ENCODE peak calls at places on chromosomes 5 and 9, in ten cellular contexts. One of them, this sample, is unnamed.

GRCh38 chr5:63131618-63132285 is 553.1 kb downstream of the LRRC70 start:
- DNase-seq in astrocyte of the spinal cord: peak
- DNase-seq in fibroblast of the aortic adventitia: peak
- DNase-seq in CD8-positive, alpha-beta T cell: no peak
- DNase-seq in lung: no peak
- DNase-seq in tibial artery: no peak
- DNase-seq in right atrium auricular region: no peak
- DNase-seq in glutamatergic neuron: no peak
- DNase-seq in gastrocnemius medialis: no peak
- DNase-seq in AG10803: peak
- DNase-seq in this sample: no peak

GRCh38 chr5:103499236-103499635 is 63.4 kb downstream of the NUDT12 start:
- DNase-seq in astrocyte of the spinal cord: no peak
- DNase-seq in fibroblast of the aortic adventitia: no peak
- DNase-seq in CD8-positive, alpha-beta T cell: no peak
- DNase-seq in lung: no peak
- DNase-seq in tibial artery: no peak
- DNase-seq in right atrium auricular region: no peak
- DNase-seq in glutamatergic neuron: no peak
- DNase-seq in gastrocnemius medialis: no peak
- DNase-seq in AG10803: no peak
- DNase-seq in this sample: no peak

GRCh38 chr9:21711504-21711903 is 90.9 kb upstream of the MTAP start:
- DNase-seq in astrocyte of the spinal cord: no peak
- DNase-seq in fibroblast of the aortic adventitia: no peak
- DNase-seq in CD8-positive, alpha-beta T cell: no peak
- DNase-seq in lung: no peak
- DNase-seq in tibial artery: no peak
- DNase-seq in right atrium auricular region: no peak
- DNase-seq in glutamatergic neuron: no peak
- DNase-seq in gastrocnemius medialis: no peak
- DNase-seq in AG10803: peak
- DNase-seq in this sample: no peak

GRCh38 chr9:133584559-133585476 is 24.4 kb downstream of the FAM163B start:
- DNase-seq in astrocyte of the spinal cord: no peak
- DNase-seq in fibroblast of the aortic adventitia: peak
- DNase-seq in CD8-positive, alpha-beta T cell: no peak
- DNase-seq in lung: no peak
- DNase-seq in tibial artery: no peak
- DNase-seq in right atrium auricular region: no peak
- DNase-seq in glutamatergic neuron: peak
- DNase-seq in gastrocnemius medialis: no peak
- DNase-seq in AG10803: no peak
- DNase-seq in this sample: no peak

GRCh38 chr5:80068775-80069174 is 33.6 kb downstream of the THBS4 start:
- DNase-seq in astrocyte of the spinal cord: no peak
- DNase-seq in fibroblast of the aortic adventitia: no peak
- DNase-seq in CD8-positive, alpha-beta T cell: no peak
- DNase-seq in lung: no peak
- DNase-seq in tibial artery: no peak
- DNase-seq in right atrium auricular region: peak
- DNase-seq in glutamatergic neuron: no peak
- DNase-seq in gastrocnemius medialis: no peak
- DNase-seq in AG10803: no peak
- DNase-seq in this sample: peak

GRCh38 chr5:176501333-176501732 is 35.9 kb downstream of the RNF44 start:
- DNase-seq in astrocyte of the spinal cord: peak
- DNase-seq in fibroblast of the aortic adventitia: peak
- DNase-seq in CD8-positive, alpha-beta T cell: no peak
- DNase-seq in lung: no peak
- DNase-seq in tibial artery: no peak
- DNase-seq in right atrium auricular region: no peak
- DNase-seq in glutamatergic neuron: no peak
- DNase-seq in gastrocnemius medialis: no peak
- DNase-seq in AG10803: peak
- DNase-seq in this sample: no peak

GRCh38 chr5:43396762-43397304 is 15.4 kb downstream of the CCL28 start:
- DNase-seq in astrocyte of the spinal cord: peak
- DNase-seq in fibroblast of the aortic adventitia: peak
- DNase-seq in CD8-positive, alpha-beta T cell: peak
- DNase-seq in lung: peak
- DNase-seq in tibial artery: peak
- DNase-seq in right atrium auricular region: peak
- DNase-seq in glutamatergic neuron: peak
- DNase-seq in gastrocnemius medialis: no peak
- DNase-seq in AG10803: peak
- DNase-seq in this sample: no peak

GRCh38 chr9:98607152-98607551 is 101.6 kb downstream of the GABBR2 start:
- DNase-seq in astrocyte of the spinal cord: no peak
- DNase-seq in fibroblast of the aortic adventitia: peak
- DNase-seq in CD8-positive, alpha-beta T cell: no peak
- DNase-seq in lung: no peak
- DNase-seq in tibial artery: no peak
- DNase-seq in right atrium auricular region: no peak
- DNase-seq in glutamatergic neuron: no peak
- DNase-seq in gastrocnemius medialis: no peak
- DNase-seq in AG10803: peak
- DNase-seq in this sample: no peak

GRCh38 chr5:16411235-16411634 is 54.4 kb downstream of the ZNF622 start:
- DNase-seq in astrocyte of the spinal cord: no peak
- DNase-seq in fibroblast of the aortic adventitia: peak
- DNase-seq in CD8-positive, alpha-beta T cell: no peak
- DNase-seq in lung: no peak
- DNase-seq in tibial artery: no peak
- DNase-seq in right atrium auricular region: no peak
- DNase-seq in glutamatergic neuron: no peak
- DNase-seq in gastrocnemius medialis: no peak
- DNase-seq in AG10803: peak
- DNase-seq in this sample: no peak

GRCh38 chr9:117704024-117704575 is at the start of gene TLR4:
- DNase-seq in astrocyte of the spinal cord: peak
- DNase-seq in fibroblast of the aortic adventitia: peak
- DNase-seq in CD8-positive, alpha-beta T cell: no peak
- DNase-seq in lung: peak
- DNase-seq in tibial artery: peak
- DNase-seq in right atrium auricular region: peak
- DNase-seq in glutamatergic neuron: no peak
- DNase-seq in gastrocnemius medialis: peak
- DNase-seq in AG10803: peak
- DNase-seq in this sample: no peak

GRCh38 chr5:142592365-142592764 is 93.5 kb downstream of the FGF1 start:
- DNase-seq in astrocyte of the spinal cord: no peak
- DNase-seq in fibroblast of the aortic adventitia: no peak
- DNase-seq in CD8-positive, alpha-beta T cell: no peak
- DNase-seq in lung: no peak
- DNase-seq in tibial artery: no peak
- DNase-seq in right atrium auricular region: no peak
- DNase-seq in glutamatergic neuron: no peak
- DNase-seq in gastrocnemius medialis: no peak
- DNase-seq in AG10803: no peak
- DNase-seq in this sample: no peak

GRCh38 chr9:37364751-37365360 is 57.6 kb upstream of the GRHPR start:
- DNase-seq in astrocyte of the spinal cord: no peak
- DNase-seq in fibroblast of the aortic adventitia: no peak
- DNase-seq in CD8-positive, alpha-beta T cell: no peak
- DNase-seq in lung: no peak
- DNase-seq in tibial artery: no peak
- DNase-seq in right atrium auricular region: no peak
- DNase-seq in glutamatergic neuron: no peak
- DNase-seq in gastrocnemius medialis: no peak
- DNase-seq in AG10803: no peak
- DNase-seq in this sample: peak
- TF ChIP-seq CTCF in astrocyte of the spinal cord: peak
- TF ChIP-seq CTCF in fibroblast of the aortic adventitia: no peak
- TF ChIP-seq CTCF in CD8-positive, alpha-beta T cell: no peak
- TF ChIP-seq CTCF in lung: no peak
- TF ChIP-seq CTCF in tibial artery: no peak
- TF ChIP-seq CTCF in right atrium auricular region: no peak
- TF ChIP-seq CTCF in glutamatergic neuron: no peak
- TF ChIP-seq CTCF in gastrocnemius medialis: no peak
- TF ChIP-seq CTCF in AG10803: peak
- TF ChIP-seq CTCF in this sample: no peak

GRCh38 chr5:113336975-113337374 is 97.8 kb downstream of the TSSK1B start:
- DNase-seq in astrocyte of the spinal cord: peak
- DNase-seq in fibroblast of the aortic adventitia: peak
- DNase-seq in CD8-positive, alpha-beta T cell: no peak
- DNase-seq in lung: no peak
- DNase-seq in tibial artery: no peak
- DNase-seq in right atrium auricular region: peak
- DNase-seq in glutamatergic neuron: peak
- DNase-seq in gastrocnemius medialis: no peak
- DNase-seq in AG10803: peak
- DNase-seq in this sample: no peak
- TF ChIP-seq CTCF in astrocyte of the spinal cord: peak
- TF ChIP-seq CTCF in fibroblast of the aortic adventitia: peak
- TF ChIP-seq CTCF in CD8-positive, alpha-beta T cell: no peak
- TF ChIP-seq CTCF in lung: no peak
- TF ChIP-seq CTCF in tibial artery: peak
- TF ChIP-seq CTCF in right atrium auricular region: peak
- TF ChIP-seq CTCF in glutamatergic neuron: no peak
- TF ChIP-seq CTCF in gastrocnemius medialis: no peak
- TF ChIP-seq CTCF in AG10803: peak
- TF ChIP-seq CTCF in this sample: peak

DNA sequence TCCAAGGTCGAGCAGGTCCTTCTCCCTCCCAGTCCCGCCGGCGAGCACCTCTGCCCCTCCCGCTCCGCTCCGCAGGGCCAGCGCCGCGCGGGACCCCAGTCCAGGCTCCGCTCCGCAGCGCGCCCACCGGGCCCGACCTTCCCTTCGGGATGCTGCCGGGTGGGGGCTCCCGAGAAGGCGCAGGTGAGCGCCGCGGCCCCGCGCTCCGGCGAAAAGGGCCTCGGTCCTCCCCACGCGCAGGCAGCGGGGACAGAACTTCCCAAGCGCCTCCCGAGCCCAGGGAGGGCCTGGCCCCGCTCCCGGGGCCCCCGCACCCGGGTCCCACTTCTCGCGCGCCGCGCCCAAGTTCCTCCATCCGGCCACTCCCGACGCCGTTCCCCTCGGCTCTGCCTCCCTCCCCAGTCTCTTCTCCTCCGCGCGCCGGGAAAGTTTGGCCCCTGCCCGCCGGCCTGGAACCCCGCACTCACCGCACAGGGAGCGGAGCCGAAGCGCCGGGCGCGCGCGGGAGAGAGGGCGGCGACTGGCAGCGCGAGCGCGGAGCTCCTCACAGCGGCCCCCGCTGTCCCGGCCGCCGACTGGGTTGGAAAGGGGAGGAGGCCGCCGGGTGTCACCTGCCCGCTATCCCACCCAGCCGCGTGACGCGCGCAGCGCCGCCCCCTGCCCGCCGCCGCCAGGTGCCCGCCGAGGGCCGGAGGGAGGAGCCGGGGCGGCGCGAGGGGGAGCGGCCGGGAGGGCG is at the start of gene ELOVL7:
- DNase-seq in astrocyte of the spinal cord: peak
- DNase-seq in fibroblast of the aortic adventitia: no peak
- DNase-seq in CD8-positive, alpha-beta T cell: no peak
- DNase-seq in lung: peak
- DNase-seq in tibial artery: no peak
- DNase-seq in right atrium auricular region: no peak
- DNase-seq in glutamatergic neuron: peak
- DNase-seq in gastrocnemius medialis: no peak
- DNase-seq in AG10803: no peak
- DNase-seq in this sample: peak
- TF ChIP-seq CTCF in astrocyte of the spinal cord: peak
- TF ChIP-seq CTCF in fibroblast of the aortic adventitia: peak
- TF ChIP-seq CTCF in CD8-positive, alpha-beta T cell: no peak
- TF ChIP-seq CTCF in lung: no peak
- TF ChIP-seq CTCF in tibial artery: no peak
- TF ChIP-seq CTCF in right atrium auricular region: peak
- TF ChIP-seq CTCF in glutamatergic neuron: no peak
- TF ChIP-seq CTCF in gastrocnemius medialis: no peak
- TF ChIP-seq CTCF in AG10803: no peak
- TF ChIP-seq CTCF in this sample: peak

DNA sequence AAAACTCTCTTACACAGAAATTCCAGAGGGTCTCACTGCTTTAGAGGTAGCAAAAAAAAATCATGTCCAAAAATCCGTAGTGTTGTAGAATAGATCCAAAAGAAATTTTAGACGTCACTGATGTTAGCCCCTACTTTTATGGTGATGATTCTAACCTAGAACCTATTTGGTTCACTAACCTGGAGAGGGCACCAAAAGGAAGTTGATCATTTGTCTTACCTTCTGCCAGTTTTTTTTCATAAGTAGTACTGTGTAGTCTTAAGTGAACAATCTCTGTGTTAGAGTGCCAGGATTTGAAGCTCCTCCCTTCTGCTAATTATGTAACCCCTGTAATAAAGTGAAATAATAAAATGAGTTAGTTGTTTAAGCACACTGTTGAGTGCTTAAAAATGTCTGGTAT is 215.2 kb downstream of the SMARCA2 start:
- DNase-seq in astrocyte of the spinal cord: no peak
- DNase-seq in fibroblast of the aortic adventitia: no peak
- DNase-seq in CD8-positive, alpha-beta T cell: no peak
- DNase-seq in lung: no peak
- DNase-seq in tibial artery: no peak
- DNase-seq in right atrium auricular region: no peak
- DNase-seq in glutamatergic neuron: no peak
- DNase-seq in gastrocnemius medialis: no peak
- DNase-seq in AG10803: no peak
- DNase-seq in this sample: no peak
- TF ChIP-seq CTCF in astrocyte of the spinal cord: no peak
- TF ChIP-seq CTCF in fibroblast of the aortic adventitia: no peak
- TF ChIP-seq CTCF in CD8-positive, alpha-beta T cell: no peak
- TF ChIP-seq CTCF in lung: no peak
- TF ChIP-seq CTCF in tibial artery: no peak
- TF ChIP-seq CTCF in right atrium auricular region: no peak
- TF ChIP-seq CTCF in glutamatergic neuron: no peak
- TF ChIP-seq CTCF in gastrocnemius medialis: no peak
- TF ChIP-seq CTCF in AG10803: no peak
- TF ChIP-seq CTCF in this sample: no peak

GRCh38 chr5:39314591-39314990 is 49.7 kb downstream of the C9 start:
- DNase-seq in astrocyte of the spinal cord: no peak
- DNase-seq in fibroblast of the aortic adventitia: no peak
- DNase-seq in CD8-positive, alpha-beta T cell: no peak
- DNase-seq in lung: no peak
- DNase-seq in tibial artery: no peak
- DNase-seq in right atrium auricular region: no peak
- DNase-seq in glutamatergic neuron: no peak
- DNase-seq in gastrocnemius medialis: no peak
- DNase-seq in AG10803: no peak
- DNase-seq in this sample: no peak
- TF ChIP-seq CTCF in astrocyte of the spinal cord: no peak
- TF ChIP-seq CTCF in fibroblast of the aortic adventitia: no peak
- TF ChIP-seq CTCF in CD8-positive, alpha-beta T cell: no peak
- TF ChIP-seq CTCF in lung: no peak
- TF ChIP-seq CTCF in tibial artery: no peak
- TF ChIP-seq CTCF in right atrium auricular region: no peak
- TF ChIP-seq CTCF in glutamatergic neuron: no peak
- TF ChIP-seq CTCF in gastrocnemius medialis: no peak
- TF ChIP-seq CTCF in AG10803: no peak
- TF ChIP-seq CTCF in this sample: no peak